ENCODE peak calls at places on chromosomes 7 and 10, in ten cellular contexts. W is esophagus muscularis mucosa; V is NCI-H1092; C is cerebellar nuclear complex; P is KBM-7; D is HEK293T; T is endodermal cell; Y is M059J; L is naive thymus-derived CD8-positive, alpha-beta T cell; G is EL. N is an unnamed sample.

GRCh38 chr7:141551080-141551772 is at the start of gene AGK:
- DNase-seq in L (peak), W (no peak), P (peak), D (peak), T (peak), V (peak), G (peak), C (no peak), Y (peak), N (peak)

GRCh38 chr10:95782274-95782830 is 26.4 kb downstream of the ENTPD1 start:
- DNase-seq in G (no peak), Y (no peak), W (no peak), T (no peak), L (no peak), V (no peak), P (peak), D (no peak), C (no peak), N (no peak)

GRCh38 chr7:30460246-30460633 is 18.3 kb downstream of the NOD1 start:
- DNase-seq in G (no peak), T (no peak), C (no peak), Y (no peak), W (no peak), V (no peak), L (no peak), D (no peak), P (no peak), N (no peak)

GRCh38 chr10:121380211-121380610 is 218.0 kb downstream of the FGFR2 start:
- DNase-seq in D (no peak), Y (no peak), P (no peak), T (no peak), G (no peak), V (no peak), W (no peak), L (no peak), C (no peak), N (no peak)

GRCh38 chr7:63073286-63073685 is 925.4 kb upstream of the ZNF722 start:
- DNase-seq in W (peak), L (no peak), P (no peak), C (no peak), T (no peak), V (no peak), G (no peak), Y (no peak), D (no peak), N (no peak)

GRCh38 chr7:108308913-108309312 is 147.3 kb downstream of the NRCAM start:
- DNase-seq in Y (peak), P (no peak), W (no peak), V (no peak), L (no peak), C (no peak), D (no peak), T (no peak), G (peak), N (no peak)

GRCh38 chr7:50778189-50778588 is 4.5 kb downstream of the GRB10 start:
- DNase-seq in W (no peak), Y (no peak), V (no peak), T (no peak), C (no peak), P (no peak), G (no peak), D (no peak), L (no peak), N (no peak)

GRCh38 chr10:79082631-79083581 is 14.1 kb downstream of the ZMIZ1 start:
- DNase-seq in C (no peak), D (no peak), W (no peak), P (no peak), V (no peak), G (peak), Y (peak), L (no peak), T (no peak), N (no peak)

GRCh38 chr7:158606671-158607424 is 19.2 kb upstream of the PTPRN2 start:
- DNase-seq in G (no peak), C (no peak), P (no peak), Y (no peak), D (no peak), L (no peak), V (no peak), W (no peak), T (no peak), N (no peak)

GRCh38 chr7:171364-171904 is 20.9 kb upstream of the FAM20C start:
- DNase-seq in C (no peak), T (no peak), W (no peak), P (no peak), D (no peak), G (no peak), V (no peak), L (no peak), Y (no peak), N (no peak)

GRCh38 chr10:59887006-59887405 is 19.4 kb downstream of the CCDC6 start:
- DNase-seq in W (no peak), P (no peak), G (no peak), C (no peak), D (no peak), Y (no peak), L (no peak), V (no peak), T (no peak), N (no peak)

GRCh38 chr7:4634166-4634565 is 47.9 kb upstream of the FOXK1 start:
- DNase-seq in D (no peak), P (no peak), C (no peak), G (no peak), L (no peak), W (no peak), Y (no peak), V (no peak), T (no peak), N (no peak)

GRCh38 chr7:139576179-139576973 is 52.9 kb downstream of the CLEC2L start:
- DNase-seq in P (no peak), Y (no peak), L (no peak), C (no peak), T (no peak), G (no peak), V (no peak), D (no peak), W (no peak), N (no peak)

GRCh38 chr7:922334-923107 is 32.0 kb downstream of the ADAP1 start:
- DNase-seq in D (no peak), C (no peak), P (no peak), L (no peak), G (no peak), V (no peak), W (no peak), Y (no peak), T (peak), N (no peak)

GRCh38 chr7:22772885-22773284 is 45.9 kb downstream of the IL6 start:
- DNase-seq in D (no peak), G (no peak), C (no peak), V (no peak), L (no peak), W (no peak), P (no peak), Y (no peak), T (no peak), N (no peak)

GRCh38 chr10:106078796-106079576 is 1085.5 kb downstream of the SORCS1 start:
- DNase-seq in Y (peak), D (no peak), W (no peak), C (no peak), V (no peak), G (peak), P (no peak), T (no peak), L (no peak), N (no peak)

GRCh38 chr7:145848691-145849090 is 267.9 kb upstream of the CNTNAP2 start:
- DNase-seq in G (no peak), D (peak), L (no peak), T (peak), V (peak), C (no peak), Y (peak), P (peak), W (no peak), N (no peak)

GRCh38 chr10:113424304-113424721 is 128.5 kb upstream of the HABP2 start:
- DNase-seq in Y (no peak), V (no peak), C (no peak), G (no peak), D (no peak), P (no peak), T (no peak), W (no peak), L (no peak), N (no peak)

N was measured in KG1.